ENCODE peak calls at places on chromosomes 12 and 14, in eight cellular contexts. Z is neural progenitor cell; A is A549; C is endodermal cell; V is effector memory CD4-positive, alpha-beta T cell; P is body of pancreas; S is transverse colon; O is vagina. I is an unnamed sample. For H3K4me1, the result is how much of the 10 kb centered on the place peaks cover.

GRCh38 chr12:51471465-51471864 is 46.8 kb downstream of the SLC4A8 start:
- DNase-seq in Z (no peak), A (no peak), C (no peak), V (no peak), P (no peak), S (no peak), O (no peak), I (no peak)

GRCh38 chr14:68884031-68885030 is 91.5 kb upstream of the ZFP36L1 start:
- DNase-seq in Z (no peak), A (peak), C (no peak), V (no peak), P (peak), S (peak), O (no peak), I (no peak)

GRCh38 chr14:89093083-89093482 is 268.6 kb downstream of the TTC8 start:
- DNase-seq in Z (no peak), A (no peak), C (no peak), V (no peak), P (no peak), S (no peak), O (no peak), I (no peak)

GRCh38 chr12:111359231-111359913 is 9.5 kb downstream of the PHETA1 start:
- DNase-seq in Z (no peak), A (no peak), C (no peak), V (no peak), P (no peak), S (no peak), O (no peak), I (no peak)

GRCh38 chr14:23120405-23121251 is 1.6 kb upstream of the CEBPE start:
- DNase-seq in Z (peak), A (peak), C (peak), V (peak), P (peak), S (peak), O (no peak), I (peak)

GRCh38 chr14:100691395-100692025 is 35.2 kb upstream of the DLK1 start:
- DNase-seq in Z (no peak), A (no peak), C (no peak), V (no peak), P (peak), S (no peak), O (no peak), I (peak)

GRCh38 chr12:56839489-56840442 is 76.6 kb downstream of the HSD17B6 start:
- DNase-seq in Z (peak), A (peak), C (peak), V (no peak), P (peak), S (peak), O (no peak), I (peak)

GRCh38 chr14:87111741-87112140 is 881.2 kb downstream of the GALC start:
- DNase-seq in Z (no peak), A (no peak), C (no peak), V (no peak), P (no peak), S (no peak), O (no peak), I (no peak)

GRCh38 chr14:81138429-81138828 is 82.3 kb downstream of the GTF2A1 start:
- DNase-seq in Z (no peak), A (no peak), C (no peak), V (no peak), P (no peak), S (no peak), O (no peak), I (no peak)

GRCh38 chr12:132597333-132598283 is 12.8 kb downstream of the LRCOL1 start:
- DNase-seq in Z (peak), A (no peak), C (peak), V (no peak), P (no peak), S (no peak), O (no peak), I (peak)

GRCh38 chr14:103123634-103124500 is 606 bp downstream of the TNFAIP2 start:
- DNase-seq in Z (peak), A (no peak), C (peak), V (no peak), P (peak), S (no peak), O (no peak), I (no peak)

GRCh38 chr12:112130461-112130998 is 5.2 kb downstream of the TRAFD1 start:
- DNase-seq in Z (no peak), A (no peak), C (no peak), V (no peak), P (no peak), S (no peak), O (no peak), I (no peak)

GRCh38 chr14:95557291-95557690 is 22.4 kb downstream of the GLRX5 start:
- DNase-seq in Z (no peak), A (no peak), C (peak), V (no peak), P (no peak), S (no peak), O (no peak), I (no peak)

GRCh38 chr14:93748208-93749080 is 39.8 kb downstream of the PRIMA1 start:
- DNase-seq in Z (peak), A (no peak), C (no peak), V (no peak), P (no peak), S (no peak), O (no peak), I (peak)

GRCh38 chr14:54600685-54601084 is 33.8 kb downstream of the SAMD4A start:
- DNase-seq in Z (no peak), A (no peak), C (no peak), V (no peak), P (no peak), S (no peak), O (no peak), I (no peak)

GRCh38 chr12:21773263-21773741 is 1.2 kb downstream of the KCNJ8 start:
- DNase-seq in Z (peak), A (no peak), C (peak), V (no peak), P (peak), S (peak), O (no peak), I (peak)

GRCh38 chr14:29654910-29655590 is 272.6 kb downstream of the PRKD1 start:
- DNase-seq in Z (no peak), A (no peak), C (no peak), V (no peak), P (no peak), S (no peak), O (no peak), I (no peak)

GRCh38 chr12:66449531-66449930 is 147.2 kb downstream of the HELB start:
- DNase-seq in Z (no peak), A (no peak), C (no peak), V (no peak), P (no peak), S (no peak), O (no peak), I (no peak)

GRCh38 chr14:50062438-50063039 is 53.8 kb downstream of the VCPKMT start:
- DNase-seq in Z (no peak), A (peak), C (peak), V (peak), P (peak), S (peak), O (no peak), I (peak)

GRCh38 chr12:50220357-50221061 is 53.3 kb upstream of the CERS5 start:
- DNase-seq in Z (peak), A (no peak), C (no peak), V (no peak), P (no peak), S (no peak), O (no peak), I (peak)

GRCh38 chr12:1463073-1463905 is 131.1 kb downstream of the FBXL14 start:
- DNase-seq in Z (no peak), A (no peak), C (no peak), V (no peak), P (no peak), S (no peak), O (no peak), I (no peak)

GRCh38 chr12:8823565-8824300 is 1.3 kb downstream of the A2ML1 start:
- DNase-seq in Z (peak), A (no peak), C (peak), V (no peak), P (no peak), S (no peak), O (peak), I (no peak)

GRCh38 chr14:100621806-100622205 is 34.6 kb upstream of the BEGAIN start:
- DNase-seq in Z (no peak), A (no peak), C (peak), V (no peak), P (no peak), S (peak), O (no peak), I (peak)

GRCh38 chr12:106760184-106760531 is 14.3 kb upstream of the RIC8B start:
- DNase-seq in Z (peak), A (no peak), C (peak), V (no peak), P (no peak), S (peak), O (no peak), I (no peak)

GRCh38 chr12:76003263-76003640 is 28.3 kb downstream of the PHLDA1 start:
- DNase-seq in Z (no peak), A (no peak), C (no peak), V (no peak), P (no peak), S (no peak), O (no peak), I (peak)

GRCh38 chr14:60217713-60218112 is 31.3 kb upstream of the PPM1A start:
- DNase-seq in Z (no peak), A (no peak), C (no peak), V (no peak), P (no peak), S (no peak), O (no peak), I (no peak)
- H3K4me1 ChIP-seq in Z (under half), A (under half), C (under half), V (under half), P (under half), S (under half), O (under half), I (under half)

GRCh38 chr12:130787445-130788410 is 51.3 kb downstream of the STX2 start:
- DNase-seq in Z (peak), A (no peak), C (peak), V (no peak), P (no peak), S (no peak), O (no peak), I (no peak)
- H3K4me3 ChIP-seq in Z (peak), A (no peak), C (no peak), V (no peak), P (no peak), S (no peak), O (no peak), I (no peak)

GRCh38 chr12:54075431-54075830 is 21.8 kb downstream of the HOXC4 start:
- DNase-seq in Z (no peak), A (no peak), C (peak), V (no peak), P (no peak), S (no peak), O (no peak), I (no peak)
- H3K4me1 ChIP-seq in Z (under half), A (under half), C (under half), V (under half), P (under half), S (under half), O (under half), I (under half)

GRCh38 chr12:12998248-12998647 is 1.8 kb downstream of the HEBP1 start:
- DNase-seq in Z (no peak), A (no peak), C (no peak), V (no peak), P (no peak), S (no peak), O (no peak), I (no peak)
- H3K4me3 ChIP-seq in Z (no peak), A (no peak), C (no peak), V (no peak), P (no peak), S (no peak), O (peak), I (no peak)

GRCh38 chr12:94209240-94209639 is 60.9 kb downstream of the PLXNC1 start:
- DNase-seq in Z (no peak), A (no peak), C (no peak), V (no peak), P (no peak), S (no peak), O (no peak), I (no peak)

GRCh38 chr12:94205738-94206310 is 57.4 kb downstream of the PLXNC1 start:
- DNase-seq in Z (no peak), A (no peak), C (peak), V (no peak), P (no peak), S (no peak), O (no peak), I (no peak)

GRCh38 chr12:94208433-94208921 is 60.1 kb downstream of the PLXNC1 start:
- DNase-seq in Z (no peak), A (no peak), C (peak), V (no peak), P (no peak), S (no peak), O (no peak), I (no peak)

GRCh38 chr12:94206886-94207285 is 58.5 kb downstream of the PLXNC1 start:
- DNase-seq in Z (no peak), A (no peak), C (no peak), V (no peak), P (no peak), S (no peak), O (no peak), I (no peak)

DNA sequence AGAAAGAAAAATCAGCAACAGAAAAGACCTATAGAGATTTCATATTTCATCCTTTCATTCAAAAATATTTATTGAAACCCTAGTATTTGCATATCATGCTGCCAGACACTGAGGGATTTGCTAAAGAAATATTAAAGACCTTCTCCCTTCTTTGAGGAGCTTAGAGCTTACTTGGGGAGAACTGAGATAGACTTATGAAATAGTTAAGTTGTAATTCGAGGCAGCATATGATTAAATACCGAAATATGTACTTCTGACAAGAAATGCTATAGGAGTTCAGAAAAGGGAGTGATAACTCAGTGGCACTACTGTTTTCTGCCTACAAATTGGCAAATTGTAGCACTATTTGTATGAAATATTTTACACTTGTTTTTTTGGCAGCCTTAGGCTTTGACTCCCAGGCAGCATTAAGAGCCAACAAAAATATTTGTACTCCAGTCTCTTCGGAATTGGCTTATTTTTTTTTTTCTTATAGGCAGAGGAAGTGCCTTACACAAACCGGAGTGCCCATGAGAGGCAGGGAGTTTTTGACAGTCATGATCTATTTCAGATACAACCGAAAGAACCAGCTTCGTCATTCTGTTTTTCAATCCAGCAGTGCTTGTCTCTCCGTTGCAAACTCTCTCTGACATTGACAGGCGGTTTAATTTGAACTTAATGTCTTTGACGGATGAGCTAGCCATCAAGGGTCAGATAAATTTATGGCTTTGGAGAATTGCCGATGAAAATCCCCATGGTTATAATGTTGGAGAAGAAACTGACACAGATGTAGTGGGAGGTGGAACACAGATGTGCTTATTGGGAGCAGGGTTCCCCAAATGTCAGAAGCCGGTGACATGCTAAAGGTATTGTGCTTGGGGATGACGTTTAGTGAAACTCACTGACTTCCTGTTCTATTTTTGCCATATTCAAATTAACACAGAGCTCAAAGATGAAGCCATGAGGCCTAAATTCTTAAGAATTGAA is 59.4 kb downstream of the PLXNC1 start:
- DNase-seq in Z (no peak), A (no peak), C (peak), V (no peak), P (no peak), S (peak), O (no peak), I (no peak)
- H3K4me1 ChIP-seq in Z (under half), A (under half), C (under half), V (under half), P (under half), S (under half), O (under half), I (under half)

GRCh38 chr14:63328787-63329737 is 10.3 kb upstream of the GPHB5 start:
- DNase-seq in Z (no peak), A (no peak), C (no peak), V (no peak), P (no peak), S (no peak), O (no peak), I (no peak)

GRCh38 chr14:63318835-63319234 is at the start of gene GPHB5:
- DNase-seq in Z (no peak), A (no peak), C (no peak), V (no peak), P (no peak), S (no peak), O (no peak), I (no peak)

GRCh38 chr14:63323148-63323547 is 4.4 kb upstream of the GPHB5 start:
- DNase-seq in Z (no peak), A (no peak), C (no peak), V (no peak), P (no peak), S (no peak), O (no peak), I (no peak)
- H3K4me3 ChIP-seq in Z (no peak), A (no peak), C (no peak), V (no peak), P (no peak), S (no peak), O (no peak), I (no peak)

DNA sequence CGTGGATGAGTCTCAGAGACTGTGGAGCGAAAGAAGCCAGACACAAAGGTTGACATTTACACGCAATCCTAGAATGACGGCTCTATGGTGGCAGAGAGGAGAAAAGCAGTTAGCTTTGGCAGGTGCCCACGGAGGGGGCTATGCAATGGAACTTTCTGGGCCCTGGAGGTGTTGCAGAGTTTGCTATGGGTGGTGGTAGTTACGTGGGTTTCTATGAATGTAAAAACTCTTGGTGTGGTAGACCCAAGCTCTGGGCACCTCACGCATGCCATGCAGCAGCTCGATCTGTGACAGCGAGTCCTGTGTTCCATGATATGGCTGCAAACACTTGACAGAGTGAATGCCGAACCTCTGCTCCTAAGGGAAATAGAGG is 5.0 kb upstream of the INF2 start:
- DNase-seq in Z (no peak), A (no peak), C (no peak), V (no peak), P (no peak), S (no peak), O (no peak), I (no peak)
- H3K4me1 ChIP-seq in Z (under half), A (half or more), C (under half), V (under half), P (half or more), S (half or more), O (half or more), I (under half)

DNA sequence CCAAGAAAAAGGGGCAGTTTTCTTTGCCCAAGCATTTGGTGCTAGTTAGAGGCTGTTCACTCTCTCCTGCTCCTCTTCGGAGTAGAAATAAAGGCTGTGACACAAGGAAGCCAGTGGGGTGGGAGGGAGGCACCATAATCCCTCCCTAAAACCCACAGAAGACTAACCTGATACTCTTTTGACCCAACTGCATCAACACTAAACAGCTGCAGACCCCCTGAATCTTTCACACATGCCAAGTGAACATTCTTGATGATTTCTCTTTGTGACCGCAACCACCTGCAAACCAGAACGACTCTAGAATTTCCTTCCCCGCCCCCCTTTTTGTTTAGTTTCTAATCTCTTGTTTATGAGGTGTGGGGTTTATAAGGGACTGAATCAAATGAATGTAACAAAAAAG is 175.8 kb upstream of the BCL2L14 start:
- DNase-seq in Z (peak), A (no peak), C (peak), V (no peak), P (no peak), S (no peak), O (no peak), I (no peak)
- H3K4me3 ChIP-seq in Z (no peak), A (no peak), C (no peak), V (no peak), P (no peak), S (no peak), O (no peak), I (no peak)

I was measured in BE2C.